ENCODE peak calls at places on chromosomes 2 and 18, in four cellular contexts. P is endodermal cell, O is transverse colon, R is left ventricle myocardium inferior. L is an unnamed sample.

GRCh38 chr2:127355407-127356008 is 32.3 kb downstream of the MAP3K2 start:
- DNase-seq in P (no peak), O (no peak), R (no peak), L (no peak)

GRCh38 chr2:68432696-68433658 is 34.1 kb downstream of the FBXO48 start:
- DNase-seq in P (no peak), O (no peak), R (no peak), L (no peak)

GRCh38 chr18:23578067-23578705 is 8.1 kb downstream of the NPC1 start:
- DNase-seq in P (no peak), O (no peak), R (no peak), L (no peak)

GRCh38 chr2:168758970-168759820 is 43.2 kb upstream of the NOSTRIN start:
- DNase-seq in P (peak; percentile 55), O (no peak), R (no peak), L (no peak)

GRCh38 chr2:152402780-152403388 is 67.9 kb downstream of the FMNL2 start:
- DNase-seq in P (no peak), O (no peak), R (no peak), L (no peak)

GRCh38 chr2:11498543-11499034 is 32.6 kb upstream of the E2F6 start:
- DNase-seq in P (no peak), O (peak; percentile 73), R (peak; percentile 89), L (peak; percentile 85)

GRCh38 chr2:133812826-133813617 is 244.8 kb upstream of the NCKAP5 start:
- DNase-seq in P (no peak), O (no peak), R (no peak), L (no peak)

GRCh38 chr18:23871410-23871809 is 143.1 kb upstream of the TTC39C start:
- DNase-seq in P (no peak), O (peak; percentile 71), R (peak; percentile 29), L (no peak)

GRCh38 chr2:152200562-152201465 is 25.3 kb upstream of the STAM2 start:
- DNase-seq in P (peak; percentile 89), O (peak; percentile 81), R (peak; percentile 88), L (peak; percentile 93)

GRCh38 chr2:113169002-113169530 is 4.7 kb upstream of the PSD4 start:
- DNase-seq in P (no peak), O (no peak), R (no peak), L (no peak)

GRCh38 chr2:151292546-151292945 is 3.1 kb upstream of the NMI start:
- DNase-seq in P (no peak), O (no peak), R (no peak), L (no peak)

GRCh38 chr2:11876436-11876835 is 130.0 kb downstream of the LPIN1 start:
- DNase-seq in P (peak; percentile 26), O (no peak), R (no peak), L (no peak)

GRCh38 chr2:62140785-62141740 is 54.9 kb upstream of the B3GNT2 start:
- DNase-seq in P (no peak), O (no peak), R (no peak), L (no peak)

GRCh38 chr2:240369725-240370585 is 65.5 kb upstream of the GPC1 start:
- DNase-seq in P (no peak), O (peak; percentile 33), R (peak; percentile 82), L (peak; percentile 95)

GRCh38 chr2:47559079-47559684 is 156.2 kb downstream of the MSH2 start:
- DNase-seq in P (peak; percentile 53), O (no peak), R (no peak), L (no peak)

GRCh38 chr2:222318026-222318711 is 19.4 kb upstream of the PAX3 start:
- DNase-seq in P (peak; percentile 91), O (peak; percentile 75), R (peak; percentile 53), L (peak; percentile 66)

GRCh38 chr2:239094727-239095266 is 246.9 kb downstream of the TWIST2 start:
- DNase-seq in P (no peak), O (no peak), R (no peak), L (no peak)

GRCh38 chr2:225457462-225457861 is 58.0 kb downstream of the NYAP2 start:
- DNase-seq in P (no peak), O (no peak), R (no peak), L (no peak)

GRCh38 chr18:32040936-32041335 is 22.3 kb downstream of the RNF125 start:
- DNase-seq in P (no peak), O (peak; percentile 32), R (no peak), L (no peak)

GRCh38 chr2:239269173-239269865 is 131.5 kb downstream of the HDAC4 start:
- DNase-seq in P (no peak), O (peak; percentile 60), R (no peak), L (no peak)

GRCh38 chr2:135829420-135829983 is 7.5 kb downstream of the LCT start:
- DNase-seq in P (no peak), O (no peak), R (no peak), L (no peak)

GRCh38 chr2:144948205-144948855 is 428.4 kb upstream of the ZEB2 start:
- DNase-seq in P (no peak), O (no peak), R (no peak), L (no peak)

GRCh38 chr2:157625311-157625710 is 3.4 kb downstream of the ACVR1C start:
- DNase-seq in P (no peak), O (no peak), R (no peak), L (no peak)

GRCh38 chr2:69735696-69736095 is 6.2 kb upstream of the ANXA4 start:
- DNase-seq in P (no peak), O (no peak), R (no peak), L (no peak)

GRCh38 chr2:1037066-1037465 is 86.4 kb downstream of the SNTG2 start:
- DNase-seq in P (no peak), O (no peak), R (no peak), L (no peak)

GRCh38 chr2:120613742-120614481 is 121.8 kb upstream of the GLI2 start:
- DNase-seq in P (no peak), O (no peak), R (peak; percentile 13), L (no peak)

GRCh38 chr18:77105021-77105420 is 27.6 kb downstream of the MBP start:
- DNase-seq in P (no peak), O (no peak), R (no peak), L (no peak)

GRCh38 chr2:15874311-15874710 is 66.0 kb upstream of the MYCN start:
- DNase-seq in P (no peak), O (no peak), R (no peak), L (no peak)

GRCh38 chr2:205768815-205769493 is 86.7 kb downstream of the NRP2 start:
- DNase-seq in P (no peak), O (no peak), R (no peak), L (no peak)

GRCh38 chr2:165793779-165794519 is at the start of gene GALNT3:
- DNase-seq in P (peak; percentile 98), O (peak; percentile 94), R (no peak), L (peak; percentile 53)

GRCh38 chr2:113173563-113174368 is at the start of gene PSD4:
- DNase-seq in P (peak; percentile 74), O (peak; percentile 82), R (peak; percentile 65), L (peak; percentile 74)

GRCh38 chr18:58861353-58861752 is 3.3 kb upstream of the ZNF532 start:
- DNase-seq in P (no peak), O (no peak), R (no peak), L (no peak)

DNA sequence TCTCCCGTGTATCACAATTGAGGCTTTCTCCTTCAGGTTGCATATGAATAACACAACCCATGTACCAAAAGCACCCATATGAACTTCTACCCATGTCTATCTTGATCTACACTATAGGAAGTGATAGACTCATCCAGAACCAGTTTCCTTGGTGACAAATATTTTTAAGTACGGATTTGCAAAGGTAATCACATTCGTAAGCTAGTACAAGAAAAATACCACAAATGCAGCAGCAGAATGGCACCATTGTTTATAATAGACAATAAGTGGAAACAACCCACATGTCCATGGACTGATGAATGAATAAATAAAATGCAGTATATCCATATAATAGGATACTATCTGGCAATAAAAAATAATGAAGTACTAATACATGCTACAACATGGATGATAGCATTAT is 3.2 kb upstream of the CCDC88A start:
- DNase-seq in P (no peak), O (no peak), R (no peak), L (no peak)
- H3K4me1 ChIP-seq in P (no peaks in the 10 kb centered on the region), O (peaks cover 18% of the 10 kb centered on the region), R (peaks cover 17% of the 10 kb centered on the region), L (peaks cover 7% of the 10 kb centered on the region)

GRCh38 chr2:97760480-97761049 is 47.2 kb downstream of the ZAP70 start:
- DNase-seq in P (peak; percentile 37), O (no peak), R (no peak), L (no peak)

GRCh38 chr2:97761192-97761591 is 47.8 kb downstream of the ZAP70 start:
- DNase-seq in P (peak; percentile 49), O (no peak), R (no peak), L (no peak)

GRCh38 chr2:97765933-97766332 is 52.6 kb downstream of the ZAP70 start:
- DNase-seq in P (peak; percentile 22), O (no peak), R (no peak), L (no peak)

GRCh38 chr2:97764559-97765263 is 51.3 kb downstream of the ZAP70 start:
- DNase-seq in P (peak; percentile 45), O (no peak), R (no peak), L (no peak)

GRCh38 chr2:97763176-97763845 is 49.9 kb downstream of the ZAP70 start:
- DNase-seq in P (peak; percentile 38), O (no peak), R (no peak), L (no peak)
- H3K36me3 ChIP-seq in P (peaks cover 79% of the 10 kb centered on the region), O (no peaks in the 10 kb centered on the region), R (peaks cover 71% of the 10 kb centered on the region), L (peaks cover 79% of the 10 kb centered on the region)

GRCh38 chr2:43083278-43083677 is 143.1 kb downstream of the ZFP36L2 start:
- DNase-seq in P (no peak), O (no peak), R (no peak), L (no peak)
- H3K4me1 ChIP-seq in P (peaks cover 14% of the 10 kb centered on the region), O (peaks cover 57% of the 10 kb centered on the region), R (peaks cover 84% of the 10 kb centered on the region), L (peaks cover 54% of the 10 kb centered on the region)

DNA sequence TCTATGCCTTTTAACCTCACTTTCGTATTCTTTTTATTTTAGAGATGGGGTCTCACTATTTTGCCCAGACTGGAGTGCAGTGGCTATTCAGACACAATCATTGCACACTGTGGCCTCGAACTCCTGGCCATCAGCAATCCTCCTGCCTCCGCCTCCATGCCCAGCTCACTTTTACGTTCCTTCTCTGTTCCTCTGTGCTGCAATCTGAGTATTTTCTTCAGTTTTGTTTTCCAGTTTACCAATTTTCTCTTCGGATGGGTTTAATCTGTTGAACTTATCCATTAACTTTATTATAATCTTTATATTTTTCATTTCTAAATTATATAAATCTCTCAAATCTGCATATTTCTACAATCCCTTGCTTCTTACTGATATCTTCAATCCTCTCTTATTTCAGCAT is 38.6 kb downstream of the SIGLEC15 start:
- DNase-seq in P (no peak), O (no peak), R (no peak), L (no peak)
- H3K36me3 ChIP-seq in P (peaks cover 80% of the 10 kb centered on the region), O (no peaks in the 10 kb centered on the region), R (peaks cover 88% of the 10 kb centered on the region), L (peaks cover 94% of the 10 kb centered on the region)

DNA sequence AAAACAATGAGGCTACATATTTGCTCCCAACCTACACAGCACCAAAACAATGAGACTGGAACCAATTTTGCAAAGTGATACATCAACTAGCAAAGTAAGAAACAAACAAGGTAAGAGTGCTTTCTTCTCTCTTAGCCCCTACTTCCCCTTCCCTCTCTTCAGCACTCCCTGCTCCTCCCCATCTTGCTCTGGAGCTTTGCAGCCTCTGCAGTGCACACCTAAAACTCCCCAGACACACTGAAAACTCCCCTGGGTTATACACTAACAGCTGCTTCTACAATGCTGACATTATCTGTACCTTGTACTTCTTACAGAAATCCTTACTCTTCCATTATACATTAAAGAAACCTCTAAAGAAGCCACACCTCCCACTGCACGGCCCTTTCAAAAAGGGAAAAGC is 93.7 kb downstream of the RBMS1 start:
- DNase-seq in P (no peak), O (no peak), R (no peak), L (no peak)
- H3K4me1 ChIP-seq in P (peaks cover 13% of the 10 kb centered on the region), O (peaks cover 71% of the 10 kb centered on the region), R (peaks cover 96% of the 10 kb centered on the region), L (peaks cover 56% of the 10 kb centered on the region)

DNA sequence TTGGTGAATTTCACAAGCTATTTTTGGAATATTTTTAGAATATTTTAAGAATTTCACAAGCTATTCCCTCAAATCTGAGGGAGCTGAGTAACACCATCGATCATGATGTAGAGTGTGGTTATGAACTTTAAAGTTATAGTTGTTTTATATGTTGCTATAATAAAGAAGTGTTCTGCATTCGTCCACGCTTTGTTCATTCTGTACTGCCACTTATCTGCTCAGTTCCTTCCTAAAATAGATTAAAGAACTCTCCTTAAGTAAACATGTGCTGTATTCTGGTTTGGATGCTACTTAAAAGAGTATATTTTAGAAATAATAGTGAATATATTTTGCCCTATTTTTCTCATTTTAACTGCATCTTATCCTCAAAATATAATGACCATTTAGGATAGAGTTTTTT is 15.9 kb downstream of the TYMS start:
- DNase-seq in P (no peak), O (no peak), R (no peak), L (no peak)
- H3K36me3 ChIP-seq in P (peaks cover 87% of the 10 kb centered on the region), O (no peaks in the 10 kb centered on the region), R (peaks cover 67% of the 10 kb centered on the region), L (peaks cover 3% of the 10 kb centered on the region)

L was measured in psoas muscle.